ENCODE peak calls at places on chromosomes 2 and 18, in five cellular contexts. N is left lung, P is foreskin keratinocyte, X is HCT116, Y is IMR-90. A is an unnamed sample.

GRCh38 chr2:55309441-55309840 is 40.4 kb upstream of the MTIF2 start:
- DNase-seq in Y (peak; percentile 80), N (no peak), X (no peak), P (peak; percentile 25), A (peak; percentile 38)

GRCh38 chr18:50745946-50746345 is 73.9 kb downstream of the MRO start:
- DNase-seq in N (no peak), P (no peak), X (no peak), Y (no peak), A (no peak)

GRCh38 chr18:5601188-5601624 is 57.4 kb upstream of the EPB41L3 start:
- DNase-seq in N (no peak), Y (no peak), X (no peak), P (no peak), A (no peak)

GRCh38 chr2:15820927-15821326 is 119.4 kb upstream of the MYCN start:
- DNase-seq in Y (no peak), X (no peak), N (no peak), P (no peak), A (no peak)

GRCh38 chr2:224847961-224848850 is 132.0 kb upstream of the CCDC195 start:
- DNase-seq in P (peak; percentile 94), N (no peak), X (peak; percentile 60), Y (peak; percentile 75), A (peak; percentile 72)

GRCh38 chr2:18932864-18933263 is 343.5 kb upstream of the NT5C1B start:
- DNase-seq in P (no peak), X (no peak), Y (peak; percentile 8), N (no peak), A (no peak)

GRCh38 chr18:9335255-9336045 is 877 bp downstream of the TWSG1 start:
- DNase-seq in P (no peak), N (no peak), Y (peak; percentile 29), X (no peak), A (no peak)

GRCh38 chr2:36277146-36277808 is 78.3 kb upstream of the CRIM1 start:
- DNase-seq in N (no peak), X (peak; percentile 12), P (peak; percentile 96), Y (peak; percentile 97), A (peak; percentile 51)

GRCh38 chr2:240514631-240515030 is 43.2 kb downstream of the ANKMY1 start:
- DNase-seq in Y (no peak), X (no peak), P (peak; percentile 50), N (no peak), A (no peak)

GRCh38 chr2:120442923-120443571 is 97.1 kb downstream of the INHBB start:
- DNase-seq in Y (no peak), N (peak; percentile 93), P (peak; percentile 79), X (peak; percentile 63), A (no peak)

GRCh38 chr2:71223767-71224333 is 3.1 kb downstream of the PAIP2B start:
- DNase-seq in P (no peak), Y (peak; percentile 16), X (peak; percentile 47), N (no peak), A (peak; percentile 18)

GRCh38 chr2:42921721-42922120 is 129.3 kb upstream of the HAAO start:
- DNase-seq in P (no peak), N (no peak), X (no peak), Y (no peak), A (no peak)

GRCh38 chr2:172864182-172864581 is 128.5 kb downstream of the RAPGEF4 start:
- DNase-seq in P (peak; percentile 35), Y (peak; percentile 51), X (peak; percentile 8), N (no peak), A (no peak)

GRCh38 chr2:115165529-115166109 is 723.2 kb downstream of the DPP10 start:
- DNase-seq in P (peak; percentile 22), Y (peak; percentile 12), X (no peak), N (no peak), A (peak; percentile 10)

GRCh38 chr2:149028377-149028776 is 10.1 kb upstream of the LYPD6B start:
- DNase-seq in X (no peak), N (no peak), Y (no peak), P (no peak), A (no peak)
- H3K27ac ChIP-seq in X (no peak overlapping the region), N (no peak overlapping the region), Y (no peak overlapping the region), P (peak overlapping the region; percentile 18), A (no peak overlapping the region)

DNA sequence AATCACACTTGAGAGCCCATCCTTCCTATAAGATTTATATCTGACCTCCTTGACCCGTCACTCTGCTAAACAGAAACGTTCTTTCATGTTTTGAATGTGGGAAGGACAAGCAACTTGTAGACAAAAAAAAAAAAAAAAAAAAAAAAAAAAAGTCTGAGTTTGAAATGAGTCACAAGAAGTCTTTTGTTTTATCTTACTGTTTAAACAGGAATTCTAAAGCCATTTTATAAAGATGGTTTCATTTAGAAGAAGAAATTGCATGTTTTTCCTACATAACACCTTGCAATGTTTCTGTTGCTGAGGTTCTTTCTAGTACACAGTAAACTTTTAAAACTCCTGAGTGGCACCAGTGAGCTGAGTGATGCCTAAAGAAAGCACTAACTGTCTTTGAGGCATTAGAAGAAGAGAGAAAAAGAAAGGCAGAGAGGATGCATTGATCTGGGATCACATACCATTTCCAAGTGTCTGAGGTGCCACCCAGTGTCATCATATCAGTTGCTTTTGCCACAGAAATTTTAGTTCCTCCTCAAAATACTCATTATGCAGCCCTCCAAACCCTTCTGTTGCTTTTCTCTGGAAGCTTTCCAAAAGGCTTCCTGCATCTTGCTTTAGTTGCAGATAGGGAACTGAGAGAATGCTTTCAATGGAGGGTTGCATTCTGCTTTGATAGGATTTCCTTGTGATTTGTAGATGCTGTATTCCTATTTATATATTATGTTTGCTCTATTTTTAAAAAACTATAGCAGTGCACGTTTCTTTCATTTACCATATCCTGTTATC is 69.1 kb downstream of the ACVR2A start:
- DNase-seq in X (no peak), Y (peak; percentile 4), N (no peak), P (peak; percentile 16), A (no peak)
- TF ChIP-seq CTCF in X (no peak), Y (no peak), N (no peak), P (no peak), A (no peak)

DNA sequence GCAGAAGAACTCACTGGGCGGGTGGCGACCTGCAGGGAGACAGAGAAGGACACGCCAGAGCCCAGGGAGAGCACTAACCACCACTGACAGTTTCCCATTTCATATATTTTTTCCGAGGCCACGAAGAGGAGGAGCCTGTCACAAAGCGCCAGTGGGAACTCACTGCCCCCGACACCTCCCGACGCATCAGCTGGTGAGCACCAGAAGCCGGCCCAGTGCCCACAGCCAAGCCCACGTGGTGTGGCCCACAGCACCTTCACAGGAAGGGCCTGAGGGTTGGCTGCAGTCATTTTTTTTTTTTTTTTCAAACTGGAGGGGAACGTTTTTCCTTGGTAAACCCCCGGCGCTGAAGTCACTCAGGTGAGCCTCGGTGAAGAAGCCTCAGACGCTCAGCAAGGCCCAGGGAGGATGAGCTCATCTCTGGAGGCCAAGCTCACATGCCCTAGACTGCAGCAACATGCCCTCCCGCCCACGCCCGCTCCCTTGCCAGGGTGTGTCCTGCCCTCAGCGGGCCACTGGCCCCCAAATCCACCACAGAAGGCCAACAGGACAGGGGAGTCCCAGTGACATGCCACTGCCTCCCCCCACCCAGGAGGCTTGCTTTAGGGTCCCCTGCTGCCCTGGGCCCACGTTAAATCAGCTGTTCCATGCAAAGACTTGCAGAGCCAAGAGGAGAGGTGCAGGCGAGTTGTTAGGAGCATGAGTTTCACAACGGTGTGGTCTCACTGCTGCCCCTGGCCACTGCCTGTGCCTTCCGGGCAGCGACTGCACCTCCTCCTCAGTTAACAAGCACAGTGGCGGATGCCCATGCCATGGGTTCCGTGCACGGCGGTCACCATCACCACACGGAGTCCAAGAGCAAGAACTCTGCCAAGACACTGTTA is 68.1 kb downstream of the PARD6G start:
- DNase-seq in P (peak; percentile 93), X (no peak), Y (no peak), N (no peak), A (peak; percentile 67)
- H3K27ac ChIP-seq in P (peak overlapping the region; percentile 93), X (no peak overlapping the region), Y (no peak overlapping the region), N (no peak overlapping the region), A (peak overlapping the region; percentile 91)

GRCh38 chr2:234669611-234670010 is 172.7 kb upstream of the ARL4C start:
- DNase-seq in Y (no peak), P (no peak), N (no peak), X (no peak), A (no peak)
- TF ChIP-seq CTCF in Y (no peak), P (peak; percentile 33), N (no peak), X (peak; percentile 37), A (no peak)

DNA sequence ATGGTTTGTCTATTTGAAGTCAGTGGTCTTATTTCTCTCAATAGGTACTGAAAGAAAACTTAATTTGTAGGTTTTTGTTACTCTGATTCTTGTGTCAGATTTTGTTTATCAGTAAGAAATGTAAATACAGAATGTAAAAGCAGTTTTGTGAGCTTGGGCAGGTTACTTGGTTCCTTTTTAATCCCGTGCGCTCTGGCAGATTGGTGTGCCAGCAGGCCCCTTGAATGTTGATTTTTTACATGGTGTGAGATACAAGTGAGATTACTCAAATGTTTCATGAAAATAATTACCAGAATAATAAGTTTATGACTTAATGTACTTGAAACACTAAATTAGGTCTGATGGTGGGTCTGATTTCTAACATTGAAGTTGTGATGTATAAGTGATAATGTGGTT is 13.4 kb downstream of the HNRNPA3 start:
- DNase-seq in Y (no peak), X (no peak), N (no peak), P (no peak), A (no peak)
- H3K27ac ChIP-seq in Y (no peak overlapping the region), X (no peak overlapping the region), N (no peak overlapping the region), P (no peak overlapping the region), A (peak overlapping the region; percentile 60)